ENCODE peak calls at places on chromosomes 12 and 14, in ten cellular contexts. P is kidney; U is CD4-positive, alpha-beta T cell; D is effector memory CD4-positive, alpha-beta T cell; Q is neural progenitor cell; M is mammary epithelial cell; I is iPS DF 6.9; L is IMR-90; W is GM23248; C is sigmoid colon. N is an unnamed sample.

GRCh38 chr12:78208106-78208505 is 377.4 kb downstream of the NAV3 start:
- DNase-seq in P (no peak), U (no peak), D (no peak), Q (no peak), M (no peak), I (no peak), L (peak; percentile 43), W (peak; percentile 33), C (no peak), N (no peak)

GRCh38 chr14:93733231-93733630 is 55.1 kb downstream of the PRIMA1 start:
- DNase-seq in P (no peak), U (no peak), D (no peak), Q (no peak), M (no peak), I (no peak), L (no peak), W (no peak), C (no peak), N (no peak)

GRCh38 chr12:46267618-46268348 is 1.1 kb downstream of the SLC38A1 start:
- DNase-seq in P (peak; percentile 69), U (peak; percentile 16), D (peak; percentile 25), Q (peak; percentile 49), M (peak; percentile 35), I (no peak), L (peak; percentile 24), W (peak; percentile 71), C (no peak), N (no peak)

GRCh38 chr12:32885831-32886230 is 10.7 kb downstream of the PKP2 start:
- DNase-seq in P (no peak), U (no peak), D (no peak), Q (no peak), M (no peak), I (no peak), L (no peak), W (no peak), C (no peak), N (no peak)

GRCh38 chr12:1799068-1799881 is 21.1 kb upstream of the LRTM2 start:
- DNase-seq in P (peak; percentile 65), U (no peak), D (no peak), Q (no peak), M (no peak), I (no peak), L (no peak), W (no peak), C (no peak), N (no peak)

GRCh38 chr14:91892918-91893527 is 25.7 kb upstream of the TC2N start:
- DNase-seq in P (peak; percentile 20), U (no peak), D (no peak), Q (peak; percentile 71), M (no peak), I (peak; percentile 41), L (no peak), W (peak; percentile 20), C (peak; percentile 39), N (peak; percentile 31)

GRCh38 chr12:75446857-75447256 is 33.7 kb upstream of the GLIPR1 start:
- DNase-seq in P (no peak), U (no peak), D (no peak), Q (no peak), M (peak; percentile 73), I (no peak), L (peak; percentile 85), W (peak; percentile 80), C (no peak), N (no peak)

GRCh38 chr14:101047326-101047725 is 143.8 kb upstream of the RTL1 start:
- DNase-seq in P (no peak), U (no peak), D (no peak), Q (no peak), M (no peak), I (no peak), L (no peak), W (no peak), C (no peak), N (no peak)

GRCh38 chr12:48973531-48973930 is 2.0 kb upstream of the WNT10B start:
- DNase-seq in P (peak; percentile 89), U (no peak), D (no peak), Q (peak; percentile 48), M (no peak), I (no peak), L (no peak), W (peak; percentile 47), C (peak; percentile 82), N (no peak)

GRCh38 chr12:76643438-76643837 is 83.9 kb upstream of the OSBPL8 start:
- DNase-seq in P (no peak), U (no peak), D (no peak), Q (no peak), M (no peak), I (no peak), L (peak; percentile 80), W (peak; percentile 44), C (no peak), N (no peak)

GRCh38 chr14:67486890-67487289 is 1.6 kb downstream of the TMEM229B start:
- DNase-seq in P (peak; percentile 45), U (no peak), D (no peak), Q (no peak), M (no peak), I (no peak), L (no peak), W (no peak), C (no peak), N (no peak)

GRCh38 chr14:22476005-22476751 is 112.8 kb downstream of the DAD1 start:
- DNase-seq in P (no peak), U (no peak), D (no peak), Q (no peak), M (no peak), I (no peak), L (no peak), W (no peak), C (no peak), N (no peak)

GRCh38 chr14:37859177-37859576 is 263.7 kb downstream of the TTC6 start:
- DNase-seq in P (no peak), U (no peak), D (no peak), Q (no peak), M (no peak), I (no peak), L (no peak), W (no peak), C (no peak), N (no peak)
- H3K9me3 ChIP-seq in P (no peaks in the 10 kb centered on the region), U (no peaks in the 10 kb centered on the region), D (no peaks in the 10 kb centered on the region), Q (no peaks in the 10 kb centered on the region), M (no peaks in the 10 kb centered on the region), I (no peaks in the 10 kb centered on the region), L (no peaks in the 10 kb centered on the region), W (no peaks in the 10 kb centered on the region), C (no peaks in the 10 kb centered on the region), N (peaks cover 2% of the 10 kb centered on the region)

DNA sequence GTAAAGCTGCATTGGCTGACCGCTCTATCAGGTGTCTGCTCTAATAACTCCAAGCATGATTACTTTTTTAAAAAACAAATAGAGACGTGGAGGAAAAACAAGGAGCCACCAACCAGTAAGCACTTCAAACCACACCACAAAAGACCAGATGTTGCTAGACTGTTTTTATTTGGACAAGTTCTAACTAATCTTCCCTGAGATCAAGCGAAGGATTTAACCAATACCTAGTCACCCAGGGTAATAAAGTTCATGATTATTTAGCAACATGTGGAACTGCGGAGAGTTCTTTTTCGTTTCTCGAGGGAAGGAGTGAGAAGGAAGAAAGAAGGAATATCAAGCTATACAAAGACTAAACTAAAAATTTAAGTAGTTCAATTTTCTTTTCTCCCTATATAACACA is 288.1 kb downstream of the DUSP6 start:
- DNase-seq in P (no peak), U (no peak), D (no peak), Q (no peak), M (peak; percentile 91), I (no peak), L (no peak), W (no peak), C (no peak), N (no peak)
- H3K9me3 ChIP-seq in P (no peaks in the 10 kb centered on the region), U (no peaks in the 10 kb centered on the region), D (no peaks in the 10 kb centered on the region), Q (no peaks in the 10 kb centered on the region), M (no peaks in the 10 kb centered on the region), I (no peaks in the 10 kb centered on the region), L (no peaks in the 10 kb centered on the region), W (no peaks in the 10 kb centered on the region), C (no peaks in the 10 kb centered on the region), N (no peaks in the 10 kb centered on the region)

GRCh38 chr14:25953532-25954144 is 644.2 kb downstream of the NOVA1 start:
- DNase-seq in P (no peak), U (no peak), D (no peak), Q (no peak), M (no peak), I (no peak), L (no peak), W (peak; percentile 86), C (peak; percentile 86), N (no peak)

DNA sequence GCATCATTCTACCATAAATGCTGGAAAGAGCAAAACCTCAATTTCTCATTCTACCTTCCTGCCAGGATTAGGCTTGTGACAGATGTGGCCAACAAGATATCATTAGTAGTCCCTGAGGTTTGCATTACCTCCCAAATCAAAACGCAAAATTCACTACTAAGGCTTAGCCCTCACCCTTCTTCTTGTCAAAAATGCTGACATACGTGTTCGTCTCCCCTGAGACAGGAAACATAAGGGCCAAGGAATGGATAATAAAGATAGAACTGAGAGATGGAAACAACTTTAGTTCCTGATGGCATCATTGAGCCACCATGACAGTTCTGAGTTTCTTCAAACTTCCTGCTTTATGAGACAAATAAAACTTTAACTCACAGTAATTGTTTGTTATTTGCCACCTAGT is 642.1 kb downstream of the NOVA1 start:
- DNase-seq in P (no peak), U (no peak), D (no peak), Q (no peak), M (no peak), I (no peak), L (no peak), W (no peak), C (no peak), N (no peak)
- H3K9me3 ChIP-seq in P (no peaks in the 10 kb centered on the region), U (no peaks in the 10 kb centered on the region), D (peaks cover 5% of the 10 kb centered on the region), Q (no peaks in the 10 kb centered on the region), M (peaks cover 33% of the 10 kb centered on the region), I (no peaks in the 10 kb centered on the region), L (peaks cover 6% of the 10 kb centered on the region), W (no peaks in the 10 kb centered on the region), C (no peaks in the 10 kb centered on the region), N (no peaks in the 10 kb centered on the region)

DNA sequence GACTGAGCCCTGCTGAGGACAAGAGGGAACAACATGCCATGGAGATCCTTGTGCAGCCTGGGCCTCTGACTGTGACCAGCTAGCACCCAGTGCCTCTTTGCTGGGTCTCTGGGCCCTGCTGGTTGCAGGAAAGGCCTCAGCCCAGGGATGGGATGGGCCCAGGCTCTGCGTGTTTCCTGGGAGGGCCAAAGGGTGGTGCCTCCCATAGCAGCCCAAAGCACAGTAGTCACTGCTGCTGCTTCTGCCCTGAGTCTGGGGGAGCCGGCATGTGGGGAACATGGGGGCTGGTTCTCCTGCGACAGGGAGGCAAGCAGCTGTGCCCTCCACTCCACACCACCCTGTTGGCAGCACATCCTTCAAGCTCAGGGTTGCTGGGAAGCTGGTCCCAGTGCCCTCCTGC is 18.5 kb downstream of the ANHX start:
- DNase-seq in P (no peak), U (no peak), D (no peak), Q (no peak), M (no peak), I (no peak), L (no peak), W (no peak), C (no peak), N (no peak)
- H3K9me3 ChIP-seq in P (peaks cover 8% of the 10 kb centered on the region), U (peaks cover 92% of the 10 kb centered on the region), D (peaks cover 16% of the 10 kb centered on the region), Q (peaks cover 7% of the 10 kb centered on the region), M (peaks cover 70% of the 10 kb centered on the region), I (peaks cover 41% of the 10 kb centered on the region), L (peaks cover 76% of the 10 kb centered on the region), W (no peaks in the 10 kb centered on the region), C (peaks cover 46% of the 10 kb centered on the region), N (peaks cover 18% of the 10 kb centered on the region)

GRCh38 chr14:19729763-19730162 is 13.6 kb upstream of the OR4Q3 start:
- DNase-seq in P (no peak), U (no peak), D (no peak), Q (no peak), M (no peak), I (no peak), L (no peak), W (no peak), C (no peak), N (no peak)
- H3K9me3 ChIP-seq in P (peaks cover 2% of the 10 kb centered on the region), U (peaks cover 15% of the 10 kb centered on the region), D (peaks cover 4% of the 10 kb centered on the region), Q (peaks cover 80% of the 10 kb centered on the region), M (peaks cover 15% of the 10 kb centered on the region), I (peaks cover 23% of the 10 kb centered on the region), L (peaks cover 25% of the 10 kb centered on the region), W (peaks cover 4% of the 10 kb centered on the region), C (peaks cover 25% of the 10 kb centered on the region), N (no peaks in the 10 kb centered on the region)

GRCh38 chr12:34217660-34218059 is 195.4 kb downstream of the ALG10 start:
- DNase-seq in P (no peak), U (no peak), D (no peak), Q (no peak), M (no peak), I (no peak), L (no peak), W (no peak), C (no peak), N (no peak)
- H3K9me3 ChIP-seq in P (no peaks in the 10 kb centered on the region), U (no peaks in the 10 kb centered on the region), D (no peaks in the 10 kb centered on the region), Q (no peaks in the 10 kb centered on the region), M (peaks cover 7% of the 10 kb centered on the region), I (peaks cover 11% of the 10 kb centered on the region), L (peaks cover 23% of the 10 kb centered on the region), W (no peaks in the 10 kb centered on the region), C (no peaks in the 10 kb centered on the region), N (no peaks in the 10 kb centered on the region)